ENCODE peak calls at places on chromosome 4, in eight cellular contexts. One of them, this sample, is unnamed. For H3K4me1, the result is how much of the 10 kb centered on the place peaks cover.

GRCh38 chr4:147351083-147351787 is 129.7 kb upstream of the EDNRA start:
- DNase-seq in GM23248: peak
- DNase-seq in transverse colon: no peak
- DNase-seq in effector memory CD4-positive, alpha-beta T cell: no peak
- DNase-seq in right cardiac atrium: no peak
- DNase-seq in CD8-positive, alpha-beta memory T cell: no peak
- DNase-seq in psoas muscle: no peak
- DNase-seq in heart right ventricle: no peak
- DNase-seq in this sample: no peak

GRCh38 chr4:180913750-180914149 is 1329.5 kb upstream of the TENM3 start:
- DNase-seq in GM23248: peak
- DNase-seq in transverse colon: no peak
- DNase-seq in effector memory CD4-positive, alpha-beta T cell: no peak
- DNase-seq in right cardiac atrium: no peak
- DNase-seq in CD8-positive, alpha-beta memory T cell: no peak
- DNase-seq in psoas muscle: no peak
- DNase-seq in heart right ventricle: no peak
- DNase-seq in this sample: no peak

GRCh38 chr4:152531479-152531878 is 4.4 kb downstream of the FBXW7 start:
- DNase-seq in GM23248: no peak
- DNase-seq in transverse colon: no peak
- DNase-seq in effector memory CD4-positive, alpha-beta T cell: no peak
- DNase-seq in right cardiac atrium: no peak
- DNase-seq in CD8-positive, alpha-beta memory T cell: no peak
- DNase-seq in psoas muscle: no peak
- DNase-seq in heart right ventricle: no peak
- DNase-seq in this sample: no peak

GRCh38 chr4:11904117-11904535 is 475.4 kb upstream of the HS3ST1 start:
- DNase-seq in GM23248: no peak
- DNase-seq in transverse colon: peak
- DNase-seq in effector memory CD4-positive, alpha-beta T cell: no peak
- DNase-seq in right cardiac atrium: peak
- DNase-seq in CD8-positive, alpha-beta memory T cell: no peak
- DNase-seq in psoas muscle: peak
- DNase-seq in heart right ventricle: peak
- DNase-seq in this sample: peak

GRCh38 chr4:40212674-40213504 is 16.1 kb downstream of the RHOH start:
- DNase-seq in GM23248: peak
- DNase-seq in transverse colon: no peak
- DNase-seq in effector memory CD4-positive, alpha-beta T cell: no peak
- DNase-seq in right cardiac atrium: no peak
- DNase-seq in CD8-positive, alpha-beta memory T cell: no peak
- DNase-seq in psoas muscle: no peak
- DNase-seq in heart right ventricle: no peak
- DNase-seq in this sample: no peak

GRCh38 chr4:176782794-176783193 is 9.9 kb downstream of the VEGFC start:
- DNase-seq in GM23248: peak
- DNase-seq in transverse colon: no peak
- DNase-seq in effector memory CD4-positive, alpha-beta T cell: no peak
- DNase-seq in right cardiac atrium: no peak
- DNase-seq in CD8-positive, alpha-beta memory T cell: no peak
- DNase-seq in psoas muscle: no peak
- DNase-seq in heart right ventricle: no peak
- DNase-seq in this sample: no peak

GRCh38 chr4:16391196-16391595 is 164.9 kb upstream of the TAPT1 start:
- DNase-seq in GM23248: no peak
- DNase-seq in transverse colon: no peak
- DNase-seq in effector memory CD4-positive, alpha-beta T cell: no peak
- DNase-seq in right cardiac atrium: no peak
- DNase-seq in CD8-positive, alpha-beta memory T cell: no peak
- DNase-seq in psoas muscle: no peak
- DNase-seq in heart right ventricle: no peak
- DNase-seq in this sample: no peak

GRCh38 chr4:148216866-148217814 is 225.1 kb downstream of the NR3C2 start:
- DNase-seq in GM23248: no peak
- DNase-seq in transverse colon: no peak
- DNase-seq in effector memory CD4-positive, alpha-beta T cell: peak
- DNase-seq in right cardiac atrium: no peak
- DNase-seq in CD8-positive, alpha-beta memory T cell: peak
- DNase-seq in psoas muscle: no peak
- DNase-seq in heart right ventricle: no peak
- DNase-seq in this sample: no peak

GRCh38 chr4:6990661-6991060 is 52.5 kb upstream of the TADA2B start:
- DNase-seq in GM23248: no peak
- DNase-seq in transverse colon: no peak
- DNase-seq in effector memory CD4-positive, alpha-beta T cell: no peak
- DNase-seq in right cardiac atrium: no peak
- DNase-seq in CD8-positive, alpha-beta memory T cell: no peak
- DNase-seq in psoas muscle: no peak
- DNase-seq in heart right ventricle: no peak
- DNase-seq in this sample: peak
- H3K27ac ChIP-seq in GM23248: no peak
- H3K27ac ChIP-seq in transverse colon: no peak
- H3K27ac ChIP-seq in effector memory CD4-positive, alpha-beta T cell: no peak
- H3K27ac ChIP-seq in right cardiac atrium: no peak
- H3K27ac ChIP-seq in CD8-positive, alpha-beta memory T cell: no peak
- H3K27ac ChIP-seq in psoas muscle: peak
- H3K27ac ChIP-seq in heart right ventricle: no peak
- H3K27ac ChIP-seq in this sample: no peak

GRCh38 chr4:1209821-1210220 is 37.4 kb upstream of the SPON2 start:
- DNase-seq in GM23248: peak
- DNase-seq in transverse colon: peak
- DNase-seq in effector memory CD4-positive, alpha-beta T cell: no peak
- DNase-seq in right cardiac atrium: peak
- DNase-seq in CD8-positive, alpha-beta memory T cell: no peak
- DNase-seq in psoas muscle: peak
- DNase-seq in heart right ventricle: peak
- DNase-seq in this sample: peak

GRCh38 chr4:1208970-1209704 is 36.8 kb upstream of the SPON2 start:
- DNase-seq in GM23248: no peak
- DNase-seq in transverse colon: peak
- DNase-seq in effector memory CD4-positive, alpha-beta T cell: no peak
- DNase-seq in right cardiac atrium: peak
- DNase-seq in CD8-positive, alpha-beta memory T cell: no peak
- DNase-seq in psoas muscle: peak
- DNase-seq in heart right ventricle: no peak
- DNase-seq in this sample: no peak

GRCh38 chr4:1207603-1208265 is 35.4 kb upstream of the SPON2 start:
- DNase-seq in GM23248: peak
- DNase-seq in transverse colon: peak
- DNase-seq in effector memory CD4-positive, alpha-beta T cell: no peak
- DNase-seq in right cardiac atrium: peak
- DNase-seq in CD8-positive, alpha-beta memory T cell: no peak
- DNase-seq in psoas muscle: peak
- DNase-seq in heart right ventricle: no peak
- DNase-seq in this sample: no peak

GRCh38 chr4:1207157-1207470 is 34.7 kb upstream of the SPON2 start:
- DNase-seq in GM23248: no peak
- DNase-seq in transverse colon: no peak
- DNase-seq in effector memory CD4-positive, alpha-beta T cell: no peak
- DNase-seq in right cardiac atrium: no peak
- DNase-seq in CD8-positive, alpha-beta memory T cell: no peak
- DNase-seq in psoas muscle: peak
- DNase-seq in heart right ventricle: no peak
- DNase-seq in this sample: no peak

DNA sequence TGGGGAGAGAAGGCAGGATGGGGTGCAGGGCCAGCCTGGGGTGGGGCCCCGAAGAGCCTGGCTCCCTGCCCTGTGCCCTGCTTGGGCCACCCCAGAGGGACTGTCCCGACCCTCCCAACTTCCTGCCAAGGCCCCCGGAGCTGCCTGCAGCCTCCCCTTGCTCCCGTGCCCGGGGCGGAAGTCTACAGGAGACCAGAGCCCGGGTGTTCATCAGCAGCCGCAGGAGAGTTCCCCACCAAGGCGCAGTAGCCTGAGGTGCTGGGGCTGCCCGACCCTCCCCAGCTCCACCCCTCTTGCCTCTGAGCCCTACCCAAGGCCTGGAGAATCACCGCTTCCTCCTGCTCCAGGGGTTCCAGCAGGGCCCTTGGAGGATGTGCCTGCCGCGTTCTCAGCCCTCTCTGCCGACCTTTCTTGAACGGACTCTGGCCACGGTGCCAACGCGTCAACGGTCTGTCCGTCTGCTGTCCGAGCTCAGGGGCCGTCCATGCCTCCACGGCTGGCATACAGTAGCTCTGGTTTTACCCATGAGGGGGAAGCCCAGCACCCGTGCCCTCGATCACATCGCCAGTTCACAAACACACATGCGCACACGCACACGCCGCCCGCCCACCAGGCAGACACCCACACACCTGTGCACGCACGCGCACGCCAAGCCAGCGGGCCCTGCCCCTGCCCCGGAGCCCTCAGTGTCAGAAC is 36.0 kb upstream of the SPON2 start:
- DNase-seq in GM23248: no peak
- DNase-seq in transverse colon: peak
- DNase-seq in effector memory CD4-positive, alpha-beta T cell: no peak
- DNase-seq in right cardiac atrium: no peak
- DNase-seq in CD8-positive, alpha-beta memory T cell: no peak
- DNase-seq in psoas muscle: peak
- DNase-seq in heart right ventricle: no peak
- DNase-seq in this sample: no peak
- H3K4me3 ChIP-seq in GM23248: no peak
- H3K4me3 ChIP-seq in transverse colon: no peak
- H3K4me3 ChIP-seq in effector memory CD4-positive, alpha-beta T cell: no peak
- H3K4me3 ChIP-seq in right cardiac atrium: no peak
- H3K4me3 ChIP-seq in CD8-positive, alpha-beta memory T cell: no peak
- H3K4me3 ChIP-seq in psoas muscle: no peak
- H3K4me3 ChIP-seq in heart right ventricle: peak
- H3K4me3 ChIP-seq in this sample: no peak

GRCh38 chr4:6733358-6734164 is 17.6 kb downstream of the BLOC1S4 start:
- DNase-seq in GM23248: no peak
- DNase-seq in transverse colon: no peak
- DNase-seq in effector memory CD4-positive, alpha-beta T cell: no peak
- DNase-seq in right cardiac atrium: no peak
- DNase-seq in CD8-positive, alpha-beta memory T cell: no peak
- DNase-seq in psoas muscle: no peak
- DNase-seq in heart right ventricle: no peak
- DNase-seq in this sample: no peak
- H3K4me1 ChIP-seq in GM23248: under half
- H3K4me1 ChIP-seq in transverse colon: under half
- H3K4me1 ChIP-seq in effector memory CD4-positive, alpha-beta T cell: under half
- H3K4me1 ChIP-seq in right cardiac atrium: under half
- H3K4me1 ChIP-seq in CD8-positive, alpha-beta memory T cell: under half
- H3K4me1 ChIP-seq in psoas muscle: under half
- H3K4me1 ChIP-seq in heart right ventricle: under half
- H3K4me1 ChIP-seq in this sample: under half

GRCh38 chr4:87838207-87838606 is 5.4 kb downstream of the MEPE start:
- DNase-seq in GM23248: peak
- DNase-seq in transverse colon: no peak
- DNase-seq in effector memory CD4-positive, alpha-beta T cell: no peak
- DNase-seq in right cardiac atrium: no peak
- DNase-seq in CD8-positive, alpha-beta memory T cell: no peak
- DNase-seq in psoas muscle: no peak
- DNase-seq in heart right ventricle: no peak
- DNase-seq in this sample: no peak
- H3K27ac ChIP-seq in GM23248: no peak
- H3K27ac ChIP-seq in transverse colon: no peak
- H3K27ac ChIP-seq in effector memory CD4-positive, alpha-beta T cell: no peak
- H3K27ac ChIP-seq in right cardiac atrium: no peak
- H3K27ac ChIP-seq in CD8-positive, alpha-beta memory T cell: no peak
- H3K27ac ChIP-seq in psoas muscle: no peak
- H3K27ac ChIP-seq in heart right ventricle: no peak
- H3K27ac ChIP-seq in this sample: no peak

DNA sequence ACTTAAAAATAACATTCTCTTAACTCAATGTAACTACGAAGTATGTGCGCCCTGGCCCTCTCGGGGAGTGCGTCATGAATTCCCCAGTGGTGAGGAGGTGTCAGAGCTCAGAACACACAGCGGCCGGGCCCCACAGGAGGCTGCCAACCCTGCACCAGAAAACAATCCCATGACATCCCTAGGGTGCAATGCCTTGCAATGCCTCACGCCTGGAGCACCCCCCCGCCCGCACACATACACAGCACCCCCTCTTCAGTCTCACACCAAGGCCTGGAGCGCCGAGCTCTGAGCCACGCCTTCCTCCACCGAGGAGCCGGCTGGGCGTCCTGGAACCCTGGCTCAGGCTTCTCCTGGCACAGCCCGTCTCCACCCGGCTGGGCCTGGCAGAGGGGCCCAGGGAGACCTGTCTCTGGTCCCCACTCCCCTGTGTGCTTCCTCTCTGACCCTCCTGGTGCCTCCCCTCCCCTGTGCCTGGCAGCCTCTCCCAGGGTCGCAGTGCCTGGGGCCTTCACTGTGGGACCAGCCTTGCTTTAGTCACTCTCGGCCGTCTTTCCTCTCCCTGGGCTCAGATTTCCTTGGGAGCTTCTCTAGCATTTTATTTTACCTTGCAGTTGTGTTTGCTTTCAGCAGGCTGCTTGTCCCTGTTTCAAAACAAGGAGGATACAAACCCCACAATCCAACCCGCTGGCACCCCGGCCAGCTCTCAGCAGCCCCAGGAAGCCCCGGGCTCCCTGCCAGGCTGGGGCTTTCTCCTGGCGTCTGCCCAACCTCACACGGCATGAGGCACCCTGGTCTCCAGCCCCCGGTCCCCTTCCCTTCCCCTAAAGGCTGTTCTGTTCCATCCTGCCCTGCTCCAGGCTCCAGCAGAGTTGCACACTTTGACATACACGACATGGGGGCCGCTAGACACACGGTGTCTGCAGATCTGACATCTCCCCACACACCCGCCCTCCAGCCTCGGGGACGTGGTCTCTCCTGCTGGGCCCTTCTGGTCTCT is 108.0 kb upstream of the ADRA2C start:
- DNase-seq in GM23248: peak
- DNase-seq in transverse colon: no peak
- DNase-seq in effector memory CD4-positive, alpha-beta T cell: no peak
- DNase-seq in right cardiac atrium: peak
- DNase-seq in CD8-positive, alpha-beta memory T cell: no peak
- DNase-seq in psoas muscle: peak
- DNase-seq in heart right ventricle: peak
- DNase-seq in this sample: no peak
- H3K4me3 ChIP-seq in GM23248: no peak
- H3K4me3 ChIP-seq in transverse colon: no peak
- H3K4me3 ChIP-seq in effector memory CD4-positive, alpha-beta T cell: no peak
- H3K4me3 ChIP-seq in right cardiac atrium: no peak
- H3K4me3 ChIP-seq in CD8-positive, alpha-beta memory T cell: no peak
- H3K4me3 ChIP-seq in psoas muscle: no peak
- H3K4me3 ChIP-seq in heart right ventricle: no peak
- H3K4me3 ChIP-seq in this sample: no peak

DNA sequence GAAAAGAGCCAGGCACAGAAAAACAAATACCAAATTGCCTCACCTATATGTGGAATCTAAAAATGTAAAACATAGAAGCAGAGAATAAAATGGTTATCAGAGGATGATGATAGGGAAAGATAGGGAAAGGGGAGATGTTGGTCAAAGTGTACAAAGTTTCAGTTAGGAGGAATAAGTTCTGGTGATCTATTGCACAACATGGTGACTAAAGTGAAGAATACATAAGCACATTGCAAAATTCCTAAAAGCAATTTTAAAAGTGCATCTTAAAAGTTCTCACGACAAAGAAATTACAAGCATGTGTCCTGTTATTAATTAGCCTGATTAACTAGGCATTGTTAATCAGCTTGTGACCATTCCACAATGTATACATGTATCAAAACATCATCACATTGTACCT is 136.0 kb downstream of the GABRG1 start:
- DNase-seq in GM23248: no peak
- DNase-seq in transverse colon: no peak
- DNase-seq in effector memory CD4-positive, alpha-beta T cell: no peak
- DNase-seq in right cardiac atrium: no peak
- DNase-seq in CD8-positive, alpha-beta memory T cell: no peak
- DNase-seq in psoas muscle: no peak
- DNase-seq in heart right ventricle: no peak
- DNase-seq in this sample: no peak
- H3K4me1 ChIP-seq in GM23248: under half
- H3K4me1 ChIP-seq in transverse colon: under half
- H3K4me1 ChIP-seq in effector memory CD4-positive, alpha-beta T cell: under half
- H3K4me1 ChIP-seq in right cardiac atrium: under half
- H3K4me1 ChIP-seq in CD8-positive, alpha-beta memory T cell: under half
- H3K4me1 ChIP-seq in psoas muscle: under half
- H3K4me1 ChIP-seq in heart right ventricle: under half
- H3K4me1 ChIP-seq in this sample: under half